ENCODE peak calls at places on chromosome 17, in four cellular contexts. One of them, this sample, is unnamed.

GRCh38 chr17:61285483-61286320 is 113.9 kb upstream of the TBX2 start:
- DNase-seq in HepG2: no peak
- DNase-seq in GM12891: no peak
- DNase-seq in breast epithelium: no peak
- DNase-seq in this sample: no peak

GRCh38 chr17:40961586-40961985 is 5.2 kb downstream of the KRT39 start:
- DNase-seq in breast epithelium: no peak
- DNase-seq in HepG2: no peak
- DNase-seq in GM12891: no peak
- DNase-seq in this sample: no peak

GRCh38 chr17:82835766-82836512 is 3.9 kb downstream of the ZNF750 start:
- DNase-seq in HepG2: no peak
- DNase-seq in breast epithelium: peak
- DNase-seq in GM12891: no peak
- DNase-seq in this sample: no peak

GRCh38 chr17:16988749-16989229 is 16.9 kb upstream of the TNFRSF13B start:
- DNase-seq in breast epithelium: no peak
- DNase-seq in HepG2: no peak
- DNase-seq in GM12891: no peak
- DNase-seq in this sample: no peak

GRCh38 chr17:27457731-27458523 is 1.7 kb downstream of the KSR1 start:
- DNase-seq in GM12891: no peak
- DNase-seq in HepG2: peak
- DNase-seq in breast epithelium: no peak
- DNase-seq in this sample: peak

GRCh38 chr17:19897901-19898300 is 30.2 kb upstream of the ULK2 start:
- DNase-seq in HepG2: no peak
- DNase-seq in GM12891: no peak
- DNase-seq in breast epithelium: no peak
- DNase-seq in this sample: peak

GRCh38 chr17:62628845-62629555 is 1.5 kb downstream of the MRC2 start:
- DNase-seq in breast epithelium: peak
- DNase-seq in HepG2: no peak
- DNase-seq in GM12891: no peak
- DNase-seq in this sample: no peak

GRCh38 chr17:33765871-33766270 is 472.8 kb upstream of the ASIC2 start:
- DNase-seq in breast epithelium: no peak
- DNase-seq in GM12891: no peak
- DNase-seq in HepG2: no peak
- DNase-seq in this sample: no peak

GRCh38 chr17:59707182-59707970 is at the start of the genes PTRH2 and VMP1:
- DNase-seq in GM12891: peak
- DNase-seq in breast epithelium: peak
- DNase-seq in HepG2: peak
- DNase-seq in this sample: peak

GRCh38 chr17:42472709-42473521 is 14.2 kb downstream of the ATP6V0A1 start:
- DNase-seq in breast epithelium: no peak
- DNase-seq in GM12891: no peak
- DNase-seq in HepG2: no peak
- DNase-seq in this sample: no peak

GRCh38 chr17:29143894-29144293 is 36.3 kb downstream of the MYO18A start:
- DNase-seq in HepG2: peak
- DNase-seq in GM12891: no peak
- DNase-seq in breast epithelium: no peak
- DNase-seq in this sample: no peak

GRCh38 chr17:40283662-40284061 is 4.0 kb upstream of the CDC6 start:
- DNase-seq in HepG2: no peak
- DNase-seq in breast epithelium: no peak
- DNase-seq in GM12891: no peak
- DNase-seq in this sample: peak

GRCh38 chr17:21036361-21036881 is 6.4 kb downstream of the USP22 start:
- DNase-seq in GM12891: no peak
- DNase-seq in HepG2: no peak
- DNase-seq in breast epithelium: no peak
- DNase-seq in this sample: no peak

GRCh38 chr17:39663340-39663687 is 1.8 kb upstream of the TCAP start:
- DNase-seq in HepG2: no peak
- DNase-seq in GM12891: no peak
- DNase-seq in breast epithelium: no peak
- DNase-seq in this sample: no peak

GRCh38 chr17:38885728-38886642 is 16.1 kb downstream of the LASP1 start:
- DNase-seq in GM12891: no peak
- DNase-seq in HepG2: no peak
- DNase-seq in breast epithelium: no peak
- DNase-seq in this sample: no peak

GRCh38 chr17:40906613-40907012 is 21.6 kb upstream of the KRT20 start:
- DNase-seq in GM12891: no peak
- DNase-seq in breast epithelium: no peak
- DNase-seq in HepG2: no peak
- DNase-seq in this sample: no peak

GRCh38 chr17:60065136-60065535 is 13.6 kb downstream of the HEATR6 start:
- DNase-seq in breast epithelium: no peak
- DNase-seq in HepG2: no peak
- DNase-seq in GM12891: no peak
- DNase-seq in this sample: peak

GRCh38 chr17:45171338-45172231 is 9.9 kb downstream of the HEXIM2 start:
- DNase-seq in GM12891: no peak
- DNase-seq in HepG2: peak
- DNase-seq in breast epithelium: peak
- DNase-seq in this sample: no peak

GRCh38 chr17:36131436-36131835 is 27.8 kb downstream of the CCL4 start:
- DNase-seq in HepG2: no peak
- DNase-seq in breast epithelium: no peak
- DNase-seq in GM12891: no peak
- DNase-seq in this sample: no peak

GRCh38 chr17:82019905-82020873 is 2.5 kb downstream of the CENPX start:
- DNase-seq in GM12891: peak
- DNase-seq in HepG2: peak
- DNase-seq in breast epithelium: no peak
- DNase-seq in this sample: peak

GRCh38 chr17:63035271-63035670 is 69.2 kb downstream of the TANC2 start:
- DNase-seq in GM12891: no peak
- DNase-seq in breast epithelium: no peak
- DNase-seq in HepG2: no peak
- DNase-seq in this sample: no peak

GRCh38 chr17:19322129-19322505 is 40.4 kb downstream of the B9D1 start:
- DNase-seq in GM12891: no peak
- DNase-seq in HepG2: no peak
- DNase-seq in breast epithelium: no peak
- DNase-seq in this sample: no peak

GRCh38 chr17:56978441-56979090 is 635 bp downstream of the SCPEP1 start:
- DNase-seq in breast epithelium: no peak
- DNase-seq in GM12891: no peak
- DNase-seq in HepG2: no peak
- DNase-seq in this sample: no peak

GRCh38 chr17:1764274-1764673 is 2.4 kb downstream of the SERPINF1 start:
- DNase-seq in HepG2: no peak
- DNase-seq in GM12891: no peak
- DNase-seq in breast epithelium: peak
- DNase-seq in this sample: peak

GRCh38 chr17:14755002-14755401 is 454.1 kb downstream of the HS3ST3B1 start:
- DNase-seq in breast epithelium: no peak
- DNase-seq in GM12891: no peak
- DNase-seq in HepG2: no peak
- DNase-seq in this sample: no peak

GRCh38 chr17:73302189-73302588 is 9.6 kb downstream of the CDC42EP4 start:
- DNase-seq in GM12891: no peak
- DNase-seq in HepG2: no peak
- DNase-seq in breast epithelium: no peak
- DNase-seq in this sample: no peak

GRCh38 chr17:81066771-81067315 is 31.9 kb downstream of the BAIAP2 start:
- DNase-seq in breast epithelium: no peak
- DNase-seq in HepG2: no peak
- DNase-seq in GM12891: no peak
- DNase-seq in this sample: no peak

GRCh38 chr17:16040710-16041251 is 41.2 kb downstream of the TTC19 start:
- DNase-seq in HepG2: peak
- DNase-seq in breast epithelium: peak
- DNase-seq in GM12891: no peak
- DNase-seq in this sample: peak

GRCh38 chr17:62178579-62178978 is 113.5 kb upstream of the MED13 start:
- DNase-seq in HepG2: no peak
- DNase-seq in GM12891: no peak
- DNase-seq in breast epithelium: no peak
- DNase-seq in this sample: peak

GRCh38 chr17:60863892-60864673 is 186.4 kb downstream of the BCAS3 start:
- DNase-seq in GM12891: no peak
- DNase-seq in breast epithelium: no peak
- DNase-seq in HepG2: no peak
- DNase-seq in this sample: no peak

GRCh38 chr17:17523001-17523713 is 27.0 kb upstream of the RASD1 start:
- DNase-seq in GM12891: no peak
- DNase-seq in HepG2: no peak
- DNase-seq in breast epithelium: no peak
- DNase-seq in this sample: no peak

GRCh38 chr17:78787444-78787843 is 5.4 kb upstream of the CYTH1 start:
- DNase-seq in GM12891: no peak
- DNase-seq in HepG2: no peak
- DNase-seq in breast epithelium: no peak
- DNase-seq in this sample: no peak

GRCh38 chr17:17223736-17224135 is 13.2 kb downstream of the FLCN start:
- DNase-seq in HepG2: no peak
- DNase-seq in breast epithelium: no peak
- DNase-seq in GM12891: no peak
- DNase-seq in this sample: no peak

GRCh38 chr17:17001076-17001777 is 29.3 kb upstream of the TNFRSF13B start:
- DNase-seq in breast epithelium: no peak
- DNase-seq in HepG2: no peak
- DNase-seq in GM12891: no peak
- DNase-seq in this sample: no peak

GRCh38 chr17:8226536-8227237 is 16.3 kb upstream of the AURKB start:
- DNase-seq in breast epithelium: peak
- DNase-seq in HepG2: no peak
- DNase-seq in GM12891: no peak
- DNase-seq in this sample: peak

GRCh38 chr17:64306850-64307463 is 43.9 kb upstream of the TEX2 start:
- DNase-seq in GM12891: peak
- DNase-seq in breast epithelium: peak
- DNase-seq in HepG2: peak
- DNase-seq in this sample: peak

GRCh38 chr17:31595076-31595475 is 203.6 kb downstream of the RAB11FIP4 start:
- DNase-seq in GM12891: no peak
- DNase-seq in breast epithelium: no peak
- DNase-seq in HepG2: no peak
- DNase-seq in this sample: no peak

GRCh38 chr17:78535285-78536197 is 41.7 kb downstream of the DNAH17 start:
- DNase-seq in breast epithelium: no peak
- DNase-seq in GM12891: no peak
- DNase-seq in HepG2: no peak
- DNase-seq in this sample: no peak

GRCh38 chr17:10881959-10882358 is 44.1 kb upstream of the PIRT start:
- DNase-seq in HepG2: no peak
- DNase-seq in breast epithelium: no peak
- DNase-seq in GM12891: no peak
- DNase-seq in this sample: no peak

GRCh38 chr17:77279448-77280303 is 138.9 kb downstream of the SEC14L1 start:
- DNase-seq in HepG2: peak
- DNase-seq in GM12891: no peak
- DNase-seq in breast epithelium: peak
- DNase-seq in this sample: no peak
- TF ChIP-seq POLR2AphosphoS5 in HepG2: peak
- TF ChIP-seq POLR2AphosphoS5 in GM12891: no peak
- TF ChIP-seq POLR2AphosphoS5 in breast epithelium: no peak
- TF ChIP-seq POLR2AphosphoS5 in this sample: no peak

GRCh38 chr17:49369760-49370159 is 7.7 kb upstream of the ZNF652 start:
- DNase-seq in HepG2: no peak
- DNase-seq in GM12891: no peak
- DNase-seq in breast epithelium: no peak
- DNase-seq in this sample: no peak
- TF ChIP-seq POLR2AphosphoS5 in HepG2: no peak
- TF ChIP-seq POLR2AphosphoS5 in GM12891: no peak
- TF ChIP-seq POLR2AphosphoS5 in breast epithelium: no peak
- TF ChIP-seq POLR2AphosphoS5 in this sample: no peak

GRCh38 chr17:50095626-50096037 is 481 bp downstream of the PDK2 start:
- DNase-seq in GM12891: no peak
- DNase-seq in breast epithelium: no peak
- DNase-seq in HepG2: no peak
- DNase-seq in this sample: no peak

GRCh38 chr17:50094243-50094752 is 853 bp upstream of the PDK2 start:
- DNase-seq in HepG2: peak
- DNase-seq in breast epithelium: peak
- DNase-seq in GM12891: peak
- DNase-seq in this sample: peak

GRCh38 chr17:50093246-50093645 is 1.9 kb upstream of the PDK2 start:
- DNase-seq in GM12891: no peak
- DNase-seq in HepG2: no peak
- DNase-seq in breast epithelium: no peak
- DNase-seq in this sample: no peak

GRCh38 chr17:50094753-50095616 is at the start of gene PDK2:
- DNase-seq in HepG2: peak
- DNase-seq in GM12891: peak
- DNase-seq in breast epithelium: peak
- DNase-seq in this sample: peak

GRCh38 chr17:50093807-50094206 is 1.3 kb upstream of the PDK2 start:
- DNase-seq in HepG2: no peak
- DNase-seq in breast epithelium: no peak
- DNase-seq in GM12891: no peak
- DNase-seq in this sample: no peak
- TF ChIP-seq POLR2AphosphoS5 in HepG2: no peak
- TF ChIP-seq POLR2AphosphoS5 in breast epithelium: no peak
- TF ChIP-seq POLR2AphosphoS5 in GM12891: no peak
- TF ChIP-seq POLR2AphosphoS5 in this sample: no peak

DNA sequence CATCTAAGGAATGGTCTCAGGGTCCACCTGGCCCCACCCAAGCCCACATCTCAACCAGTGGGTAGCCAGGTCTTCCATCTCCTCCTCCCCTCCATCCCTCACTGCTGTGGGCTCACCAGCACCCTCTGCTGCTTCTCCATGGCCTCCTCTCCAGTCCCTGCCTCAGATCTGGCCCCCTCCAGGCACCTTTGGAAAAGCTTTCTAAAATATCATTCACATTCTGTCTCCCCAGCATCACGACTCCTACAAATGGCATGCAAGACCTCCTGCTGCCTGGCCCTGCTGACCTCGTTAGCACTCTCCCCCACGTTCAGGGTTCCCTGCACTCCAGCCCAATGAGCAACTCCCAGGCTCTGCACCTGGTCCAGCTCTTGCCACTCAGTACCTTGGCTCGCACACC is 13.7 kb downstream of the GLP2R start:
- DNase-seq in GM12891: no peak
- DNase-seq in breast epithelium: no peak
- DNase-seq in HepG2: no peak
- DNase-seq in this sample: no peak
- TF ChIP-seq POLR2AphosphoS5 in GM12891: no peak
- TF ChIP-seq POLR2AphosphoS5 in breast epithelium: no peak
- TF ChIP-seq POLR2AphosphoS5 in HepG2: no peak
- TF ChIP-seq POLR2AphosphoS5 in this sample: no peak

DNA sequence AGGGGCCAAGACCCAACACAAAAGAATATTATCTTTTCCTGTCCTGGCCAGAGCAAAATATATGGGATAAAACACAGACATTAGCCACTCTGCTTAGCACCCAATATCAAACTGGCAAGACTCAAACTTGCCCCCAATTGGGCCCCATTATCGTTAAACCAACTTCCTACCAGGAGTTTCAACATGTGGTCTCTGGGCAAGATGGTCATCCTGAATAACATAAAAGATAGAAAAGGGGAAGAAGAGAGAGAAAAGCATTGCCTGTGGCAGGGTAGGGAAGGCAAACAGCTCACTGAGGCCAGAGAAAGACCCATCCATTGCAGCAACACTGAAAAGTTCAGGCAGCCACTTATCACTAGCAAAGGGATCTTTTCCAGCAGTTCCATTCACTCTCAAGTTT is 502.1 kb downstream of the KIF2B start:
- DNase-seq in breast epithelium: no peak
- DNase-seq in GM12891: no peak
- DNase-seq in HepG2: no peak
- DNase-seq in this sample: no peak
- TF ChIP-seq POLR2AphosphoS5 in breast epithelium: no peak
- TF ChIP-seq POLR2AphosphoS5 in GM12891: no peak
- TF ChIP-seq POLR2AphosphoS5 in HepG2: no peak
- TF ChIP-seq POLR2AphosphoS5 in this sample: no peak